ENCODE peak calls at places on chromosomes 13 and 19, in four cellular contexts. E is left lung; J is CD4-positive, alpha-beta memory T cell; W is MG63. V is an unnamed sample. For H3K9me3, the result is how much of the 10 kb centered on the place peaks cover.

GRCh38 chr13:36918246-36919060 is 1.6 kb downstream of the SMAD9 start:
- DNase-seq in J (no peak), W (no peak), E (no peak), V (no peak)

GRCh38 chr19:39224910-39225309 is 19.9 kb downstream of the IFNL3 start:
- DNase-seq in J (no peak), W (no peak), E (no peak), V (no peak)

GRCh38 chr13:39536274-39536673 is 66.7 kb downstream of the LHFPL6 start:
- DNase-seq in J (no peak), E (no peak), W (no peak), V (no peak)

GRCh38 chr13:61880576-61881283 is 465.1 kb upstream of the PCDH20 start:
- DNase-seq in E (no peak), J (peak), W (peak), V (no peak)

GRCh38 chr13:33263484-33263883 is 22.1 kb downstream of the STARD13 start:
- DNase-seq in W (no peak), J (no peak), E (no peak), V (no peak)

GRCh38 chr13:26941345-26942174 is 181.0 kb upstream of the GPR12 start:
- DNase-seq in E (no peak), J (no peak), W (peak), V (no peak)

GRCh38 chr13:33744589-33745369 is 73.2 kb upstream of the RFC3 start:
- DNase-seq in W (peak), E (no peak), J (no peak), V (no peak)

GRCh38 chr13:66887088-66887487 is 343.0 kb downstream of the PCDH9 start:
- DNase-seq in J (no peak), E (no peak), W (peak), V (no peak)

GRCh38 chr13:40432018-40432978 is 234.1 kb downstream of the FOXO1 start:
- DNase-seq in E (no peak), W (no peak), J (no peak), V (no peak)

GRCh38 chr13:93318538-93318937 is 91.9 kb downstream of the GPC6 start:
- DNase-seq in J (no peak), E (no peak), W (peak), V (no peak)

GRCh38 chr19:7694499-7694898 is 7.4 kb downstream of the FCER2 start:
- DNase-seq in E (no peak), J (no peak), W (no peak), V (no peak)

GRCh38 chr19:48842744-48843162 is 6.5 kb upstream of the HSD17B14 start:
- DNase-seq in J (peak), W (peak), E (no peak), V (no peak)

GRCh38 chr13:99528547-99528946 is 27.3 kb downstream of the TM9SF2 start:
- DNase-seq in J (peak), E (no peak), W (no peak), V (no peak)

GRCh38 chr19:35430382-35431146 is 17.5 kb upstream of the FFAR2 start:
- DNase-seq in J (no peak), W (no peak), E (no peak), V (no peak)

GRCh38 chr13:25489238-25489637 is 117.5 kb downstream of the ATP8A2 start:
- DNase-seq in J (no peak), E (no peak), W (no peak), V (no peak)

GRCh38 chr19:51440846-51441409 is 17.3 kb downstream of the SIGLEC8 start:
- DNase-seq in W (no peak), E (peak), J (no peak), V (no peak)

GRCh38 chr19:32339988-32340874 is 5.2 kb upstream of the ZNF507 start:
- DNase-seq in W (peak), J (peak), E (peak), V (peak)

GRCh38 chr13:98158172-98158907 is 15.4 kb downstream of the FARP1 start:
- DNase-seq in E (no peak), W (no peak), J (no peak), V (no peak)

GRCh38 chr19:58007285-58007684 is 4.7 kb upstream of the ZNF606 start:
- DNase-seq in J (no peak), W (no peak), E (no peak), V (no peak)
- H3K9me3 ChIP-seq in J (under half), W (half or more), E (half or more), V (under half)

GRCh38 chr19:5232798-5233505 is 107.7 kb downstream of the PTPRS start:
- DNase-seq in E (no peak), J (no peak), W (no peak), V (no peak)

GRCh38 chr19:5231857-5232503 is 108.6 kb downstream of the PTPRS start:
- DNase-seq in E (no peak), W (no peak), J (no peak), V (no peak)

GRCh38 chr19:5229778-5230165 is 110.8 kb downstream of the PTPRS start:
- DNase-seq in E (no peak), W (no peak), J (no peak), V (no peak)

GRCh38 chr19:5228932-5229777 is 111.5 kb downstream of the PTPRS start:
- DNase-seq in W (no peak), E (no peak), J (no peak), V (no peak)

DNA sequence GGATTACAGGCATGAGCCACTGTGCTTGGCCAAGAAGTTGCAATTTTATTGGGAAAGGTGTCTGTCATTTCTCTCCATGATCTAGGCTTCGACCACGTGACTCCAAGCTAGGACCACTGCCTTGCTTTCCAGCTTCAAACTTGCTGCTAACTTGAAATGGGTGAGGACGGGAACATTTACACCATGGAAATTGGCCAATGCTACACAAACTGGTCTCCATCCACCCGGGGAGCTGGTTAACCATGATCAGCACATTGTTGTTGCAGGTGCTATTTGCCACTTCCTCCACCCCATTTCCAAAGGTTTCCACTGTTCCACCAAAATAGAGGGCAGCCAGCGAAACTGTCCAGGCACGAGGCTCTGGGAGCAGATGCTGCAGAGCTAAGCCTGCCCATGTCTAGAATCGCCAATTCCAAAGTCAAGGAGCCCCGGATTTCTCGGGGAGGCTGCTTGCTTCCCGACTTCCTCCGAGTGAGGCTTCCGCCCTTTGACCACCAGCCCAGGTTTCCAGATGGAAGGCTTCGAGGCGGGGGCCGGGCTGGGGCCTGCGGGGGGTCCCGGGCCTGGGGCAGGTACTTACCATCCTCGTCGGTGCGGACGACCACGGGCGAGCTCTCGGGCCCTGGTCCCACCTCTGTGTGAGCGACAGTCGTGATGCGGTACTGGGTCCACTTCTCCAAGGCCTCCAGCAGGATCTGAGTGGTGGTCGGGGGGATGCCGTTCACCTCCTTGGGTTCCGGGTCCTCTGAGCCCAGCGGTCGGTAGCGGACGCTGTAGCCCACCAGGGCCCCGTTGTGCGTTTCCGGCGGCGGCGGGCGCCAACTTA is 109.7 kb downstream of the PTPRS start:
- DNase-seq in J (no peak), E (no peak), W (no peak), V (no peak)
- H3K9me3 ChIP-seq in J (under half), E (under half), W (under half), V (under half)

GRCh38 chr13:18947376-18947977 is 234.1 kb downstream of the TUBA3C start:
- DNase-seq in J (no peak), W (no peak), E (no peak), V (no peak)
- H3K9me3 ChIP-seq in J (under half), W (under half), E (under half), V (under half)

GRCh38 chr19:56947206-56947605 is 106.7 kb upstream of the PEG3 start:
- DNase-seq in J (no peak), E (no peak), W (no peak), V (no peak)

GRCh38 chr19:56946164-56946563 is 105.6 kb upstream of the PEG3 start:
- DNase-seq in J (no peak), W (no peak), E (no peak), V (no peak)

GRCh38 chr19:56951672-56952071 is 111.1 kb upstream of the PEG3 start:
- DNase-seq in W (no peak), J (no peak), E (no peak), V (no peak)

GRCh38 chr19:56953411-56953810 is 112.9 kb upstream of the PEG3 start:
- DNase-seq in E (no peak), J (no peak), W (no peak), V (no peak)

DNA sequence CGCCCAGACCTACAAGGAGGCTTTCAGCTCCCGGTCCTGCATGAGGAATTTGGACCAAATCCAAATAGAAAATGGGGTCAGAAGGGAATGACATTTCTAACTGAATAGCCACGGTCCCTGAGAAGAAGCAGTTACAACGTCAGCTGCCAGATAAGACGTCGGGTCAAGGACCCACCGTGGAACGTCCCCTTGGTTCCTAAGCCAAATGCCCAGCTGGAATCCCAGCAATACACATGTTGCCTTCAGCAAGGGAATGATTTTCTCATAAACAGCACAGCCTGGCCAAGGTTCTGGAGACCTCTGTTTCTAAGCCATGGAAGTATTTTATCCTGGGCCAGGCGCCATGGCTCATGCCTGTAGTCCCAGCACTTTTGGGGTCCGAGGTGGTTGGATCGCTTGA is 109.1 kb upstream of the PEG3 start:
- DNase-seq in J (no peak), W (no peak), E (no peak), V (no peak)
- H3K9me3 ChIP-seq in J (under half), W (under half), E (half or more), V (under half)

DNA sequence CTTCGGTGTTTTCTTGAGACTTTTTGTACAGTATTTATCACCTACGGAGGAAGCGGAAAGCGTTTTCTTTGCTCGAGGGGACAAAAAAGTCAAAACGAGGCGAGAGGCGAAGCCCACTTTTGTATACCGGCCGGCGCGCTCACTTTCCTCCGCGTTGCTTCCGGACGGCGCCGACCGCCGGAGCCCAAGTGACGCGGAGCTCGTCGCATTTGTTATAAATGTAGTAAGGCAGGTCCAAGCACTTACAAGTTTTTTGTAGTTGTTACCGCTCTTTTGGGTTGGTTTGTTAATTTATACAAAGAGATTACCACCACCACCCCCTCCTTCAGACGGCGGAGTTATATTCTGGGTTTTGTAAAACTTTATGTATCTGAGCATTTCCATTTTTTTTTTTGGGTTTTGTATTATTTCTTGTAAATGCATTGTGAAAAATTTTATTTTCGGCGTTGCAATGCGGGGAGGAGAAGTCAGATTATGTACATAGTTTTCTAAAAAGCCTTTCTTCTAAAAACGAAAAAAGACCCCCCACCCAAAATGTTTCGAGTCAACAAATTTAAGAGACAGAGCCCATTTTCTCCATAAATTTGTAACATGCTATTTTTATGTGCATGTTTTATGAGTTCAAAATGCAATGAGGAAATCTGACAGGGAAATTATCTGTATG is 2.2 kb downstream of the SOX1 start:
- DNase-seq in E (no peak), J (no peak), W (no peak), V (no peak)
- H3K9me3 ChIP-seq in E (under half), J (under half), W (under half), V (under half)

GRCh38 chr19:15813916-15814315 is 1.5 kb downstream of the OR10H1 start:
- DNase-seq in E (no peak), J (no peak), W (no peak), V (no peak)

GRCh38 chr19:15811476-15811875 is 4.0 kb downstream of the OR10H1 start:
- DNase-seq in W (no peak), J (no peak), E (no peak), V (no peak)

GRCh38 chr19:15810335-15810734 is 5.1 kb downstream of the OR10H1 start:
- DNase-seq in J (no peak), W (peak), E (no peak), V (no peak)

GRCh38 chr19:15812059-15812722 is 3.3 kb downstream of the OR10H1 start:
- DNase-seq in E (no peak), W (no peak), J (peak), V (no peak)

GRCh38 chr19:15815306-15815705 is at the start of gene OR10H1:
- DNase-seq in E (peak), J (no peak), W (no peak), V (no peak)
- H3K9me3 ChIP-seq in E (under half), J (under half), W (under half), V (under half)

GRCh38 chr13:48231080-48231479 is 1.9 kb upstream of the ITM2B start:
- DNase-seq in J (no peak), E (no peak), W (no peak), V (no peak)

GRCh38 chr13:48233097-48233885 is at the start of gene ITM2B:
- DNase-seq in E (peak), J (peak), W (peak), V (peak)

GRCh38 chr13:48232420-48233096 is 448 bp upstream of the ITM2B start:
- DNase-seq in E (no peak), J (no peak), W (no peak), V (no peak)

GRCh38 chr13:48231948-48232347 is 1.1 kb upstream of the ITM2B start:
- DNase-seq in W (no peak), E (no peak), J (no peak), V (no peak)

GRCh38 chr13:48230541-48230940 is 2.5 kb upstream of the ITM2B start:
- DNase-seq in W (no peak), E (no peak), J (no peak), V (no peak)
- H3K9me3 ChIP-seq in W (under half), E (under half), J (under half), V (under half)